ENCODE peak calls at places on chromosomes 12 and 14, in six cellular contexts. One of them, this sample, is unnamed.

GRCh38 chr12:116863275-116863767 is 17.9 kb downstream of the HRK start:
- DNase-seq in NCI-H1694: no peak
- DNase-seq in nucleus accumbens: no peak
- DNase-seq in NT2/D1: no peak
- DNase-seq in A549: peak
- DNase-seq in body of pancreas: no peak
- DNase-seq in this sample: no peak

GRCh38 chr14:92470215-92470614 is 43.4 kb upstream of the RIN3 start:
- DNase-seq in NCI-H1694: no peak
- DNase-seq in nucleus accumbens: no peak
- DNase-seq in NT2/D1: no peak
- DNase-seq in A549: peak
- DNase-seq in body of pancreas: no peak
- DNase-seq in this sample: peak

GRCh38 chr14:49858383-49858782 is 5.8 kb upstream of the NEMF start:
- DNase-seq in NCI-H1694: no peak
- DNase-seq in nucleus accumbens: no peak
- DNase-seq in NT2/D1: no peak
- DNase-seq in A549: no peak
- DNase-seq in body of pancreas: no peak
- DNase-seq in this sample: no peak

GRCh38 chr14:36997843-36998242 is 174.6 kb downstream of the SLC25A21 start:
- DNase-seq in NCI-H1694: no peak
- DNase-seq in nucleus accumbens: no peak
- DNase-seq in NT2/D1: no peak
- DNase-seq in A549: no peak
- DNase-seq in body of pancreas: no peak
- DNase-seq in this sample: no peak

GRCh38 chr12:20628388-20628787 is 66.7 kb upstream of the SLCO1C1 start:
- DNase-seq in NCI-H1694: no peak
- DNase-seq in nucleus accumbens: no peak
- DNase-seq in NT2/D1: no peak
- DNase-seq in A549: peak
- DNase-seq in body of pancreas: no peak
- DNase-seq in this sample: no peak

GRCh38 chr12:113684053-113684907 is 212.6 kb upstream of the LHX5 start:
- DNase-seq in NCI-H1694: peak
- DNase-seq in nucleus accumbens: no peak
- DNase-seq in NT2/D1: no peak
- DNase-seq in A549: no peak
- DNase-seq in body of pancreas: no peak
- DNase-seq in this sample: no peak

GRCh38 chr12:67422081-67422480 is 152.9 kb downstream of the CAND1 start:
- DNase-seq in NCI-H1694: no peak
- DNase-seq in nucleus accumbens: no peak
- DNase-seq in NT2/D1: no peak
- DNase-seq in A549: no peak
- DNase-seq in body of pancreas: no peak
- DNase-seq in this sample: no peak

GRCh38 chr12:22228022-22228875 is 106.3 kb downstream of the ST8SIA1 start:
- DNase-seq in NCI-H1694: no peak
- DNase-seq in nucleus accumbens: no peak
- DNase-seq in NT2/D1: no peak
- DNase-seq in A549: no peak
- DNase-seq in body of pancreas: no peak
- DNase-seq in this sample: peak

GRCh38 chr12:29245246-29245645 is 96.2 kb downstream of the FAR2 start:
- DNase-seq in NCI-H1694: no peak
- DNase-seq in nucleus accumbens: no peak
- DNase-seq in NT2/D1: no peak
- DNase-seq in A549: no peak
- DNase-seq in body of pancreas: no peak
- DNase-seq in this sample: no peak

GRCh38 chr12:25463005-25463404 is 90.1 kb downstream of the LMNTD1 start:
- DNase-seq in NCI-H1694: no peak
- DNase-seq in nucleus accumbens: no peak
- DNase-seq in NT2/D1: no peak
- DNase-seq in A549: no peak
- DNase-seq in body of pancreas: no peak
- DNase-seq in this sample: no peak

GRCh38 chr14:31592619-31593018 is 31.4 kb downstream of the NUBPL start:
- DNase-seq in NCI-H1694: no peak
- DNase-seq in nucleus accumbens: no peak
- DNase-seq in NT2/D1: no peak
- DNase-seq in A549: no peak
- DNase-seq in body of pancreas: no peak
- DNase-seq in this sample: no peak

GRCh38 chr14:104732355-104732804 is 8.4 kb downstream of the ADSS1 start:
- DNase-seq in NCI-H1694: no peak
- DNase-seq in nucleus accumbens: no peak
- DNase-seq in NT2/D1: no peak
- DNase-seq in A549: peak
- DNase-seq in body of pancreas: peak
- DNase-seq in this sample: peak

GRCh38 chr12:10960260-10960659 is 21.2 kb upstream of the TAS2R14 start:
- DNase-seq in NCI-H1694: no peak
- DNase-seq in nucleus accumbens: no peak
- DNase-seq in NT2/D1: no peak
- DNase-seq in A549: no peak
- DNase-seq in body of pancreas: no peak
- DNase-seq in this sample: no peak

GRCh38 chr14:104156142-104156541 is 17.8 kb downstream of the KIF26A start:
- DNase-seq in NCI-H1694: no peak
- DNase-seq in nucleus accumbens: no peak
- DNase-seq in NT2/D1: no peak
- DNase-seq in A549: no peak
- DNase-seq in body of pancreas: no peak
- DNase-seq in this sample: no peak

GRCh38 chr14:68262567-68262966 is 443.0 kb downstream of the RAD51B start:
- DNase-seq in NCI-H1694: no peak
- DNase-seq in nucleus accumbens: no peak
- DNase-seq in NT2/D1: no peak
- DNase-seq in A549: no peak
- DNase-seq in body of pancreas: no peak
- DNase-seq in this sample: no peak

GRCh38 chr14:101174522-101174838 is 271.0 kb upstream of the RTL1 start:
- DNase-seq in NCI-H1694: no peak
- DNase-seq in nucleus accumbens: no peak
- DNase-seq in NT2/D1: no peak
- DNase-seq in A549: no peak
- DNase-seq in body of pancreas: peak
- DNase-seq in this sample: no peak

GRCh38 chr12:53939141-53940108 is 794 bp downstream of the HOXC13 start:
- DNase-seq in NCI-H1694: no peak
- DNase-seq in nucleus accumbens: no peak
- DNase-seq in NT2/D1: peak
- DNase-seq in A549: peak
- DNase-seq in body of pancreas: peak
- DNase-seq in this sample: peak

GRCh38 chr14:75812592-75812991 is 151.5 kb downstream of the TTLL5 start:
- DNase-seq in NCI-H1694: no peak
- DNase-seq in nucleus accumbens: no peak
- DNase-seq in NT2/D1: peak
- DNase-seq in A549: no peak
- DNase-seq in body of pancreas: no peak
- DNase-seq in this sample: no peak

GRCh38 chr12:56751712-56752598 is at the start of gene PRIM1:
- DNase-seq in NCI-H1694: peak
- DNase-seq in nucleus accumbens: peak
- DNase-seq in NT2/D1: peak
- DNase-seq in A549: peak
- DNase-seq in body of pancreas: peak
- DNase-seq in this sample: peak

GRCh38 chr14:94584591-94585280 is 3.5 kb downstream of the SERPINA5 start:
- DNase-seq in NCI-H1694: no peak
- DNase-seq in nucleus accumbens: no peak
- DNase-seq in NT2/D1: no peak
- DNase-seq in A549: no peak
- DNase-seq in body of pancreas: no peak
- DNase-seq in this sample: no peak

GRCh38 chr12:48997719-48998496 is 1.3 kb downstream of the DDN start:
- DNase-seq in NCI-H1694: no peak
- DNase-seq in nucleus accumbens: no peak
- DNase-seq in NT2/D1: no peak
- DNase-seq in A549: peak
- DNase-seq in body of pancreas: peak
- DNase-seq in this sample: no peak

GRCh38 chr12:120892265-120892664 is 11.9 kb downstream of the SPPL3 start:
- DNase-seq in NCI-H1694: no peak
- DNase-seq in nucleus accumbens: no peak
- DNase-seq in NT2/D1: no peak
- DNase-seq in A549: no peak
- DNase-seq in body of pancreas: no peak
- DNase-seq in this sample: no peak

GRCh38 chr12:92753976-92754885 is 51.4 kb downstream of the PLEKHG7 start:
- DNase-seq in NCI-H1694: no peak
- DNase-seq in nucleus accumbens: no peak
- DNase-seq in NT2/D1: no peak
- DNase-seq in A549: no peak
- DNase-seq in body of pancreas: no peak
- DNase-seq in this sample: no peak

GRCh38 chr14:92348154-92348553 is 25.2 kb downstream of the SLC24A4 start:
- DNase-seq in NCI-H1694: no peak
- DNase-seq in nucleus accumbens: no peak
- DNase-seq in NT2/D1: no peak
- DNase-seq in A549: peak
- DNase-seq in body of pancreas: no peak
- DNase-seq in this sample: no peak

GRCh38 chr14:68772761-68773381 is 20.0 kb downstream of the ZFP36L1 start:
- DNase-seq in NCI-H1694: no peak
- DNase-seq in nucleus accumbens: no peak
- DNase-seq in NT2/D1: no peak
- DNase-seq in A549: no peak
- DNase-seq in body of pancreas: peak
- DNase-seq in this sample: no peak

GRCh38 chr12:80099259-80099658 is at the start of gene OTOGL:
- DNase-seq in NCI-H1694: no peak
- DNase-seq in nucleus accumbens: no peak
- DNase-seq in NT2/D1: no peak
- DNase-seq in A549: no peak
- DNase-seq in body of pancreas: no peak
- DNase-seq in this sample: no peak

GRCh38 chr14:68476212-68476964 is 316.5 kb downstream of the ZFP36L1 start:
- DNase-seq in NCI-H1694: no peak
- DNase-seq in nucleus accumbens: peak
- DNase-seq in NT2/D1: no peak
- DNase-seq in A549: peak
- DNase-seq in body of pancreas: peak
- DNase-seq in this sample: peak

GRCh38 chr12:19546027-19546426 is 106.7 kb downstream of the AEBP2 start:
- DNase-seq in NCI-H1694: no peak
- DNase-seq in nucleus accumbens: no peak
- DNase-seq in NT2/D1: no peak
- DNase-seq in A549: no peak
- DNase-seq in body of pancreas: no peak
- DNase-seq in this sample: no peak

GRCh38 chr14:99176156-99176945 is 95.6 kb downstream of the BCL11B start:
- DNase-seq in NCI-H1694: no peak
- DNase-seq in nucleus accumbens: no peak
- DNase-seq in NT2/D1: no peak
- DNase-seq in A549: no peak
- DNase-seq in body of pancreas: no peak
- DNase-seq in this sample: no peak

GRCh38 chr14:101231828-101232227 is 328.3 kb upstream of the RTL1 start:
- DNase-seq in NCI-H1694: no peak
- DNase-seq in nucleus accumbens: no peak
- DNase-seq in NT2/D1: no peak
- DNase-seq in A549: no peak
- DNase-seq in body of pancreas: no peak
- DNase-seq in this sample: no peak

GRCh38 chr12:102824218-102824835 is 92.7 kb downstream of the PAH start:
- DNase-seq in NCI-H1694: no peak
- DNase-seq in nucleus accumbens: peak
- DNase-seq in NT2/D1: peak
- DNase-seq in A549: peak
- DNase-seq in body of pancreas: peak
- DNase-seq in this sample: peak

GRCh38 chr14:33432407-33433023 is 493.8 kb downstream of the NPAS3 start:
- DNase-seq in NCI-H1694: peak
- DNase-seq in nucleus accumbens: no peak
- DNase-seq in NT2/D1: no peak
- DNase-seq in A549: peak
- DNase-seq in body of pancreas: peak
- DNase-seq in this sample: peak

GRCh38 chr12:98754095-98754494 is 109.0 kb downstream of the APAF1 start:
- DNase-seq in NCI-H1694: no peak
- DNase-seq in nucleus accumbens: peak
- DNase-seq in NT2/D1: no peak
- DNase-seq in A549: peak
- DNase-seq in body of pancreas: no peak
- DNase-seq in this sample: peak

GRCh38 chr12:122865268-122866231 is 30.3 kb downstream of the HIP1R start:
- DNase-seq in NCI-H1694: no peak
- DNase-seq in nucleus accumbens: no peak
- DNase-seq in NT2/D1: no peak
- DNase-seq in A549: peak
- DNase-seq in body of pancreas: peak
- DNase-seq in this sample: no peak

GRCh38 chr12:82425241-82425640 is 66.9 kb downstream of the METTL25 start:
- DNase-seq in NCI-H1694: no peak
- DNase-seq in nucleus accumbens: no peak
- DNase-seq in NT2/D1: no peak
- DNase-seq in A549: no peak
- DNase-seq in body of pancreas: no peak
- DNase-seq in this sample: peak

GRCh38 chr12:99259040-99259934 is 388.3 kb upstream of the GARIN6 start:
- DNase-seq in NCI-H1694: no peak
- DNase-seq in nucleus accumbens: no peak
- DNase-seq in NT2/D1: no peak
- DNase-seq in A549: no peak
- DNase-seq in body of pancreas: no peak
- DNase-seq in this sample: no peak